ENCODE peak calls at places on chromosomes 6 and 20, in ten cellular contexts. L is hepatocyte; C is lung; F is upper lobe of right lung; R is aorta; H is cardiac muscle cell; J is CD8-positive, alpha-beta T cell; O is GM23248; Q is stomach; K is effector memory CD4-positive, alpha-beta T cell. B is an unnamed sample. For H3K4me1, the result is how much of the 10 kb centered on the place peaks cover.

GRCh38 chr6:170045981-170046667 is 244.8 kb downstream of the DLL1 start:
- DNase-seq in L (no peak), C (no peak), F (peak), R (peak), H (no peak), J (no peak), O (no peak), Q (no peak), K (no peak), B (no peak)

GRCh38 chr6:27375613-27376079 is 12.9 kb upstream of the ZNF391 start:
- DNase-seq in L (peak), C (no peak), F (no peak), R (no peak), H (peak), J (no peak), O (peak), Q (no peak), K (no peak), B (no peak)

GRCh38 chr6:138105880-138106664 is 1.1 kb downstream of the PERP start:
- DNase-seq in L (peak), C (no peak), F (no peak), R (no peak), H (peak), J (no peak), O (peak), Q (no peak), K (no peak), B (peak)

GRCh38 chr6:140475086-140475485 is 1100.6 kb upstream of the CITED2 start:
- DNase-seq in L (no peak), C (no peak), F (no peak), R (no peak), H (no peak), J (no peak), O (peak), Q (no peak), K (no peak), B (no peak)

GRCh38 chr6:6891074-6891754 is 216.5 kb upstream of the RREB1 start:
- DNase-seq in L (peak), C (no peak), F (no peak), R (no peak), H (no peak), J (no peak), O (no peak), Q (peak), K (no peak), B (no peak)

GRCh38 chr6:11650297-11650696 is 112.7 kb downstream of the TMEM170B start:
- DNase-seq in L (no peak), C (no peak), F (no peak), R (no peak), H (peak), J (no peak), O (peak), Q (no peak), K (no peak), B (no peak)

GRCh38 chr20:37565134-37565811 is 37.6 kb upstream of the BLCAP start:
- DNase-seq in L (no peak), C (no peak), F (no peak), R (no peak), H (no peak), J (no peak), O (no peak), Q (no peak), K (no peak), B (peak)

GRCh38 chr6:166259296-166259977 is 48.8 kb downstream of the PRR18 start:
- DNase-seq in L (no peak), C (no peak), F (no peak), R (peak), H (no peak), J (no peak), O (no peak), Q (no peak), K (no peak), B (no peak)

GRCh38 chr6:142740449-142740848 is 204.5 kb downstream of the HIVEP2 start:
- DNase-seq in L (no peak), C (no peak), F (no peak), R (no peak), H (no peak), J (no peak), O (peak), Q (no peak), K (no peak), B (no peak)

GRCh38 chr6:108914235-108915022 is 66.2 kb downstream of the ARMC2 start:
- DNase-seq in L (no peak), C (no peak), F (no peak), R (no peak), H (no peak), J (peak), O (peak), Q (no peak), K (peak), B (peak)

GRCh38 chr6:15038013-15038791 is 207.7 kb upstream of the JARID2 start:
- DNase-seq in L (no peak), C (no peak), F (no peak), R (no peak), H (no peak), J (no peak), O (no peak), Q (no peak), K (no peak), B (no peak)

GRCh38 chr20:50521221-50521642 is 11.0 kb downstream of the PTPN1 start:
- DNase-seq in L (no peak), C (no peak), F (no peak), R (no peak), H (no peak), J (no peak), O (peak), Q (no peak), K (no peak), B (no peak)

GRCh38 chr20:43721429-43722152 is 5.2 kb downstream of the GTSF1L start:
- DNase-seq in L (no peak), C (no peak), F (peak), R (no peak), H (peak), J (no peak), O (no peak), Q (no peak), K (no peak), B (peak)

GRCh38 chr6:128327890-128328289 is 192.5 kb downstream of the PTPRK start:
- DNase-seq in L (peak), C (no peak), F (no peak), R (no peak), H (peak), J (no peak), O (peak), Q (no peak), K (peak), B (peak)

GRCh38 chr6:17454316-17455005 is 61.1 kb downstream of the CAP2 start:
- DNase-seq in L (no peak), C (no peak), F (no peak), R (no peak), H (peak), J (no peak), O (peak), Q (no peak), K (no peak), B (no peak)

GRCh38 chr20:51570755-51571469 is 28.4 kb upstream of the NFATC2 start:
- DNase-seq in L (no peak), C (no peak), F (no peak), R (peak), H (peak), J (no peak), O (peak), Q (no peak), K (no peak), B (no peak)

GRCh38 chr20:41135187-41135887 is 2.0 kb upstream of the PLCG1 start:
- DNase-seq in L (peak), C (no peak), F (peak), R (no peak), H (peak), J (peak), O (peak), Q (peak), K (peak), B (peak)

GRCh38 chr20:63223121-63223825 is 7.3 kb upstream of the YTHDF1 start:
- DNase-seq in L (peak), C (no peak), F (no peak), R (no peak), H (peak), J (peak), O (peak), Q (peak), K (peak), B (peak)

GRCh38 chr6:36533321-36533720 is 14.0 kb downstream of the STK38 start:
- DNase-seq in L (no peak), C (no peak), F (no peak), R (no peak), H (no peak), J (no peak), O (no peak), Q (no peak), K (no peak), B (no peak)

GRCh38 chr6:122361314-122361979 is 38.0 kb upstream of the HSF2 start:
- DNase-seq in L (no peak), C (no peak), F (no peak), R (no peak), H (no peak), J (no peak), O (no peak), Q (no peak), K (no peak), B (no peak)

GRCh38 chr6:75412937-75413662 is 80.5 kb downstream of the FILIP1 start:
- DNase-seq in L (no peak), C (no peak), F (no peak), R (no peak), H (no peak), J (no peak), O (no peak), Q (no peak), K (no peak), B (no peak)

GRCh38 chr20:63347950-63348827 is 13.0 kb downstream of the CHRNA4 start:
- DNase-seq in L (no peak), C (no peak), F (no peak), R (no peak), H (no peak), J (no peak), O (no peak), Q (no peak), K (no peak), B (no peak)

GRCh38 chr6:117494283-117494682 is 11.8 kb downstream of the DCBLD1 start:
- DNase-seq in L (no peak), C (no peak), F (no peak), R (no peak), H (no peak), J (no peak), O (no peak), Q (no peak), K (no peak), B (no peak)

DNA sequence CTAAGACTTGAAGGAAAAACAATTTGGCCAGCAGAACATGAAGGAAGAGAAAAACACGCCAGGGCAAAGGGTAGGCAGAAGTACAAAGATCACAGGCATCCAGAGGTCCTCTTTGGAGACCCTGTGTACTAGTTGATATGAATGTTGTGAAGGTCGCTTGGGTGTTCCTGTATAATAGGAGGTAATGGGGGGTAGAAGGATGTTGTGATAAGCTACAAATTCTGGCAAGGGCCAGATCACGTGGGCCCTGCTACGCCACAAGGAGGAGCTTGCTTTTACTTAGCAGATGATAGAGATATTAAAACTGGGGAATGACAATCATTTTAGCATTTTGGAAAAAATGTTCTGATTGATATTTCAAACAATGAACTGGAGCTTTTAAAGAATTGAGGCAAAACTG is 878 bp upstream of the HLA-DMA start:
- DNase-seq in L (no peak), C (no peak), F (no peak), R (no peak), H (no peak), J (no peak), O (no peak), Q (no peak), K (no peak), B (no peak)
- H3K4me1 ChIP-seq in L (under half), C (under half), F (under half), R (under half), H (under half), J (under half), O (under half), Q (under half), K (under half), B (under half)

GRCh38 chr6:54876871-54877270 is 30.3 kb downstream of the FAM83B start:
- DNase-seq in L (no peak), C (no peak), F (no peak), R (no peak), H (no peak), J (no peak), O (no peak), Q (no peak), K (no peak), B (no peak)
- H3K4me1 ChIP-seq in L (under half), C (under half), F (under half), R (under half), H (under half), J (under half), O (under half), Q (under half), K (under half), B (under half)

GRCh38 chr6:31169123-31169857 is 1.2 kb downstream of the POU5F1 start:
- DNase-seq in L (no peak), C (no peak), F (no peak), R (no peak), H (no peak), J (no peak), O (peak), Q (no peak), K (no peak), B (no peak)
- H3K4me1 ChIP-seq in L (under half), C (under half), F (under half), R (under half), H (under half), J (under half), O (under half), Q (under half), K (under half), B (under half)

DNA sequence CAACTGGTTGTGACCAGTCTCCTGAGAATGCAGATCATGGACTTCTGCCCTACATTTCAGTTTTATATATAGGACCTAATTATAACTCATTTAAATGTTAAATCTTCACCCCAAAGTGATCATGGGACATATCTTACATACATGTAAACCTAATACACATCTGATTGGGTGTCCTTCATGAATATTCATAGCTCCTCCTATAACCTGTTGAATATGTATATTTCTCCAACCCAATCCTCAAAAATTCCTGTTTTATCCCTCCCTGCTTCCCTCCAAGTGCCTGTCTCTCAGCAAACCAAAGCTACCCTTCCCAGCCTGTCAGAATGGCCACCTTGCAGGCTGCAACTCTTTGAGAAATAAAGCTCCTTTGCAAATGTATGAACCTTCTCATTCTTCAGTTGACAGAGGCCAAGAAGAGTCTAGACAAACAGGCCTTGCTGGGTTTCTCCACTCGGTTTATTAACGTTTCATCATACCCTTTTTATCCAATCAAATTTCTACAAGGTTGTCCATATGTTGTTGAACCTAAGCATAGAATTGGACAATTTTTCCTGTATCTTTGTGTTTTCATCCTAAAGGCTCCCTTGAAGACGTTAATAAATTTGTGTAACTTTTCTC is 133.2 kb downstream of the HFE start:
- DNase-seq in L (no peak), C (no peak), F (no peak), R (no peak), H (no peak), J (no peak), O (no peak), Q (no peak), K (no peak), B (no peak)
- H3K4me1 ChIP-seq in L (under half), C (under half), F (under half), R (under half), H (under half), J (under half), O (under half), Q (under half), K (under half), B (under half)

GRCh38 chr6:72715119-72715518 is 93.3 kb downstream of the KCNQ5 start:
- DNase-seq in L (no peak), C (no peak), F (no peak), R (no peak), H (no peak), J (no peak), O (no peak), Q (no peak), K (no peak), B (no peak)

GRCh38 chr6:72724545-72724944 is 102.7 kb downstream of the KCNQ5 start:
- DNase-seq in L (no peak), C (no peak), F (no peak), R (no peak), H (no peak), J (no peak), O (peak), Q (no peak), K (no peak), B (no peak)

GRCh38 chr6:72716916-72717315 is 95.1 kb downstream of the KCNQ5 start:
- DNase-seq in L (no peak), C (no peak), F (no peak), R (no peak), H (no peak), J (no peak), O (peak), Q (no peak), K (no peak), B (no peak)

GRCh38 chr6:72721346-72721745 is 99.5 kb downstream of the KCNQ5 start:
- DNase-seq in L (no peak), C (no peak), F (no peak), R (no peak), H (no peak), J (no peak), O (no peak), Q (no peak), K (no peak), B (no peak)

DNA sequence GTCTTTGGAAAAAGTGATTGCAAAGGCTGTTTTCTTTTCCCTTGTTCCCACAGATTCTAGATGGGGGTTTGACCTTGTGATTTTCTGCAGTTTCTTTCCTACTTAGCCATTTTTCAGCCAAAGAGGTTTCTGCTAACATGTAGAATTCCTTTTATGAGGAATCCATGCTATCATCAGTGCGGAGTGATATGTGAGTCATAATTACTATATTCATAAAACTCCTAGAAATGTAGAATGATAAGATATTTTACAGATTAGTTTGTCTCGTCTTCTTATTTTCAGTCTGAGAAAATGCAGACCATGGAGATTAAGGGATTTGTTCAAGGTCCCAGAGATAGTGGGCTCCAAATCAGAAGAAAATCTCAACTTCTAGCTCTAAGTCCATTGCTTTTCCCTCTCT is 98.6 kb downstream of the KCNQ5 start:
- DNase-seq in L (no peak), C (no peak), F (no peak), R (no peak), H (no peak), J (no peak), O (peak), Q (no peak), K (no peak), B (no peak)
- H3K4me1 ChIP-seq in L (under half), C (under half), F (under half), R (under half), H (under half), J (under half), O (under half), Q (under half), K (under half), B (under half)

B was measured in SJCRH30.